ENCODE peak calls at places on chromosomes 3 and 15, in six cellular contexts. One of them, this sample, is unnamed.
A peak's percentile ranks its signal among the peaks of the same experiment; 100 is the strongest.

GRCh38 chr15:29012097-29012496 is 126.3 kb downstream of the APBA2 start:
- DNase-seq in HEK293T: no peak
- DNase-seq in NCI-H524 treated with DMSO at 0.1 percent for 48 hours: no peak
- DNase-seq in ELR: no peak
- DNase-seq in NCI-H1092 treated with DMSO at 0.1 percent for 48 hours: no peak
- DNase-seq in activated T-cell treated with anti-CD3 and anti-CD28 coated beads for 24 hours: no peak
- DNase-seq in this sample: no peak

GRCh38 chr15:94080416-94080815 is 150.9 kb upstream of the MCTP2 start:
- DNase-seq in NCI-H1092 treated with DMSO at 0.1 percent for 48 hours: no peak
- DNase-seq in activated T-cell treated with anti-CD3 and anti-CD28 coated beads for 24 hours: no peak
- DNase-seq in HEK293T: no peak
- DNase-seq in ELR: peak; percentile 14
- DNase-seq in NCI-H524 treated with DMSO at 0.1 percent for 48 hours: no peak
- DNase-seq in this sample: peak; percentile 43

GRCh38 chr3:149274220-149274619 is 52.6 kb upstream of the CP start:
- DNase-seq in ELR: no peak
- DNase-seq in NCI-H1092 treated with DMSO at 0.1 percent for 48 hours: no peak
- DNase-seq in NCI-H524 treated with DMSO at 0.1 percent for 48 hours: no peak
- DNase-seq in activated T-cell treated with anti-CD3 and anti-CD28 coated beads for 24 hours: no peak
- DNase-seq in HEK293T: no peak
- DNase-seq in this sample: no peak

GRCh38 chr3:69659180-69659915 is 79.9 kb upstream of the MITF start:
- DNase-seq in HEK293T: no peak
- DNase-seq in activated T-cell treated with anti-CD3 and anti-CD28 coated beads for 24 hours: no peak
- DNase-seq in ELR: no peak
- DNase-seq in NCI-H1092 treated with DMSO at 0.1 percent for 48 hours: no peak
- DNase-seq in NCI-H524 treated with DMSO at 0.1 percent for 48 hours: no peak
- DNase-seq in this sample: no peak

GRCh38 chr15:31215490-31216209 is 111.0 kb upstream of the KLF13 start:
- DNase-seq in NCI-H524 treated with DMSO at 0.1 percent for 48 hours: no peak
- DNase-seq in activated T-cell treated with anti-CD3 and anti-CD28 coated beads for 24 hours: peak; percentile 78
- DNase-seq in HEK293T: peak; percentile 73
- DNase-seq in NCI-H1092 treated with DMSO at 0.1 percent for 48 hours: peak; percentile 49
- DNase-seq in ELR: peak; percentile 66
- DNase-seq in this sample: peak; percentile 79

GRCh38 chr3:155970406-155970805 is 100.0 kb downstream of the GMPS start:
- DNase-seq in activated T-cell treated with anti-CD3 and anti-CD28 coated beads for 24 hours: no peak
- DNase-seq in NCI-H1092 treated with DMSO at 0.1 percent for 48 hours: no peak
- DNase-seq in ELR: no peak
- DNase-seq in NCI-H524 treated with DMSO at 0.1 percent for 48 hours: no peak
- DNase-seq in HEK293T: no peak
- DNase-seq in this sample: peak; percentile 35

GRCh38 chr3:181948286-181948685 is 236.6 kb downstream of the SOX2 start:
- DNase-seq in NCI-H1092 treated with DMSO at 0.1 percent for 48 hours: no peak
- DNase-seq in activated T-cell treated with anti-CD3 and anti-CD28 coated beads for 24 hours: no peak
- DNase-seq in ELR: no peak
- DNase-seq in HEK293T: no peak
- DNase-seq in NCI-H524 treated with DMSO at 0.1 percent for 48 hours: no peak
- DNase-seq in this sample: no peak

GRCh38 chr3:64533565-64534317 is 154.1 kb downstream of the ADAMTS9 start:
- DNase-seq in NCI-H1092 treated with DMSO at 0.1 percent for 48 hours: peak; percentile 75
- DNase-seq in NCI-H524 treated with DMSO at 0.1 percent for 48 hours: peak; percentile 16
- DNase-seq in HEK293T: peak; percentile 86
- DNase-seq in ELR: peak; percentile 80
- DNase-seq in activated T-cell treated with anti-CD3 and anti-CD28 coated beads for 24 hours: peak; percentile 16
- DNase-seq in this sample: peak; percentile 77

GRCh38 chr15:78204351-78205309 is 29.7 kb downstream of the ACSBG1 start:
- DNase-seq in NCI-H1092 treated with DMSO at 0.1 percent for 48 hours: no peak
- DNase-seq in HEK293T: no peak
- DNase-seq in ELR: no peak
- DNase-seq in NCI-H524 treated with DMSO at 0.1 percent for 48 hours: no peak
- DNase-seq in activated T-cell treated with anti-CD3 and anti-CD28 coated beads for 24 hours: no peak
- DNase-seq in this sample: peak; percentile 94

GRCh38 chr15:43777293-43777819 is 590 bp upstream of the ELL3 start:
- DNase-seq in NCI-H524 treated with DMSO at 0.1 percent for 48 hours: peak; percentile 41
- DNase-seq in activated T-cell treated with anti-CD3 and anti-CD28 coated beads for 24 hours: peak; percentile 82
- DNase-seq in HEK293T: peak; percentile 55
- DNase-seq in NCI-H1092 treated with DMSO at 0.1 percent for 48 hours: peak; percentile 87
- DNase-seq in ELR: peak; percentile 84
- DNase-seq in this sample: no peak

GRCh38 chr15:51499379-51499976 is 123.1 kb downstream of the DMXL2 start:
- DNase-seq in NCI-H1092 treated with DMSO at 0.1 percent for 48 hours: peak; percentile 3
- DNase-seq in activated T-cell treated with anti-CD3 and anti-CD28 coated beads for 24 hours: no peak
- DNase-seq in HEK293T: peak; percentile 26
- DNase-seq in NCI-H524 treated with DMSO at 0.1 percent for 48 hours: no peak
- DNase-seq in ELR: peak; percentile 62
- DNase-seq in this sample: no peak

GRCh38 chr15:32651229-32651837 is 9.8 kb downstream of the SCG5 start:
- DNase-seq in ELR: peak; percentile 77
- DNase-seq in HEK293T: peak; percentile 48
- DNase-seq in activated T-cell treated with anti-CD3 and anti-CD28 coated beads for 24 hours: peak; percentile 17
- DNase-seq in NCI-H1092 treated with DMSO at 0.1 percent for 48 hours: peak; percentile 36
- DNase-seq in NCI-H524 treated with DMSO at 0.1 percent for 48 hours: no peak
- DNase-seq in this sample: peak; percentile 88

GRCh38 chr15:82950295-82950694 is 2.2 kb downstream of the HOMER2 start:
- DNase-seq in NCI-H1092 treated with DMSO at 0.1 percent for 48 hours: no peak
- DNase-seq in HEK293T: no peak
- DNase-seq in ELR: no peak
- DNase-seq in activated T-cell treated with anti-CD3 and anti-CD28 coated beads for 24 hours: no peak
- DNase-seq in NCI-H524 treated with DMSO at 0.1 percent for 48 hours: no peak
- DNase-seq in this sample: no peak

GRCh38 chr3:54999159-54999558 is 71.3 kb upstream of the LRTM1 start:
- DNase-seq in HEK293T: peak; percentile 53
- DNase-seq in activated T-cell treated with anti-CD3 and anti-CD28 coated beads for 24 hours: no peak
- DNase-seq in NCI-H1092 treated with DMSO at 0.1 percent for 48 hours: no peak
- DNase-seq in ELR: peak; percentile 84
- DNase-seq in NCI-H524 treated with DMSO at 0.1 percent for 48 hours: no peak
- DNase-seq in this sample: peak; percentile 53

GRCh38 chr3:27721717-27722564 is at the start of gene EOMES:
- DNase-seq in ELR: peak; percentile 54
- DNase-seq in HEK293T: peak; percentile 69
- DNase-seq in NCI-H524 treated with DMSO at 0.1 percent for 48 hours: peak; percentile 58
- DNase-seq in NCI-H1092 treated with DMSO at 0.1 percent for 48 hours: peak; percentile 2
- DNase-seq in activated T-cell treated with anti-CD3 and anti-CD28 coated beads for 24 hours: peak; percentile 44
- DNase-seq in this sample: no peak

GRCh38 chr3:156840826-156841689 is 14.9 kb downstream of the LEKR1 start:
- DNase-seq in activated T-cell treated with anti-CD3 and anti-CD28 coated beads for 24 hours: no peak
- DNase-seq in HEK293T: no peak
- DNase-seq in ELR: no peak
- DNase-seq in NCI-H1092 treated with DMSO at 0.1 percent for 48 hours: no peak
- DNase-seq in NCI-H524 treated with DMSO at 0.1 percent for 48 hours: no peak
- DNase-seq in this sample: no peak

GRCh38 chr15:63598467-63599400 is 1.5 kb downstream of the FBXL22 start:
- DNase-seq in HEK293T: no peak
- DNase-seq in ELR: no peak
- DNase-seq in NCI-H524 treated with DMSO at 0.1 percent for 48 hours: no peak
- DNase-seq in NCI-H1092 treated with DMSO at 0.1 percent for 48 hours: no peak
- DNase-seq in activated T-cell treated with anti-CD3 and anti-CD28 coated beads for 24 hours: no peak
- DNase-seq in this sample: no peak

GRCh38 chr3:103085465-103085864 is 650.6 kb downstream of the ZPLD1 start:
- DNase-seq in NCI-H1092 treated with DMSO at 0.1 percent for 48 hours: no peak
- DNase-seq in ELR: no peak
- DNase-seq in HEK293T: no peak
- DNase-seq in NCI-H524 treated with DMSO at 0.1 percent for 48 hours: no peak
- DNase-seq in activated T-cell treated with anti-CD3 and anti-CD28 coated beads for 24 hours: no peak
- DNase-seq in this sample: no peak

GRCh38 chr15:69869881-69870465 is 227.7 kb downstream of the TLE3 start:
- DNase-seq in activated T-cell treated with anti-CD3 and anti-CD28 coated beads for 24 hours: no peak
- DNase-seq in HEK293T: no peak
- DNase-seq in NCI-H1092 treated with DMSO at 0.1 percent for 48 hours: no peak
- DNase-seq in NCI-H524 treated with DMSO at 0.1 percent for 48 hours: no peak
- DNase-seq in ELR: no peak
- DNase-seq in this sample: peak; percentile 86

GRCh38 chr3:170584585-170585007 is 1.3 kb downstream of the SLC7A14 start:
- DNase-seq in HEK293T: peak; percentile 78
- DNase-seq in NCI-H1092 treated with DMSO at 0.1 percent for 48 hours: no peak
- DNase-seq in activated T-cell treated with anti-CD3 and anti-CD28 coated beads for 24 hours: peak; percentile 8
- DNase-seq in ELR: peak; percentile 79
- DNase-seq in NCI-H524 treated with DMSO at 0.1 percent for 48 hours: no peak
- DNase-seq in this sample: peak; percentile 51

GRCh38 chr3:129690406-129690805 is 83.9 kb upstream of the PLXND1 start:
- DNase-seq in activated T-cell treated with anti-CD3 and anti-CD28 coated beads for 24 hours: peak; percentile 7
- DNase-seq in ELR: peak; percentile 79
- DNase-seq in NCI-H524 treated with DMSO at 0.1 percent for 48 hours: peak; percentile 99
- DNase-seq in NCI-H1092 treated with DMSO at 0.1 percent for 48 hours: peak; percentile 57
- DNase-seq in HEK293T: peak; percentile 61
- DNase-seq in this sample: peak; percentile 67

GRCh38 chr15:90918835-90919234 is 13.5 kb downstream of the HDDC3 start:
- DNase-seq in NCI-H524 treated with DMSO at 0.1 percent for 48 hours: no peak
- DNase-seq in activated T-cell treated with anti-CD3 and anti-CD28 coated beads for 24 hours: no peak
- DNase-seq in ELR: no peak
- DNase-seq in NCI-H1092 treated with DMSO at 0.1 percent for 48 hours: no peak
- DNase-seq in HEK293T: no peak
- DNase-seq in this sample: no peak

GRCh38 chr3:37986479-37987314 is 3.9 kb upstream of the VILL start:
- DNase-seq in activated T-cell treated with anti-CD3 and anti-CD28 coated beads for 24 hours: no peak
- DNase-seq in HEK293T: no peak
- DNase-seq in NCI-H524 treated with DMSO at 0.1 percent for 48 hours: no peak
- DNase-seq in ELR: no peak
- DNase-seq in NCI-H1092 treated with DMSO at 0.1 percent for 48 hours: no peak
- DNase-seq in this sample: no peak

GRCh38 chr15:57559875-57560274 is 31.8 kb upstream of the MYZAP start:
- DNase-seq in HEK293T: peak; percentile 61
- DNase-seq in NCI-H1092 treated with DMSO at 0.1 percent for 48 hours: no peak
- DNase-seq in NCI-H524 treated with DMSO at 0.1 percent for 48 hours: no peak
- DNase-seq in activated T-cell treated with anti-CD3 and anti-CD28 coated beads for 24 hours: peak; percentile 66
- DNase-seq in ELR: peak; percentile 69
- DNase-seq in this sample: peak; percentile 87

GRCh38 chr3:127959873-127960272 is 44.8 kb downstream of the KBTBD12 start:
- DNase-seq in activated T-cell treated with anti-CD3 and anti-CD28 coated beads for 24 hours: no peak
- DNase-seq in NCI-H1092 treated with DMSO at 0.1 percent for 48 hours: peak; percentile 34
- DNase-seq in HEK293T: peak; percentile 56
- DNase-seq in ELR: peak; percentile 49
- DNase-seq in NCI-H524 treated with DMSO at 0.1 percent for 48 hours: peak; percentile 93
- DNase-seq in this sample: peak; percentile 36

GRCh38 chr15:39429898-39430357 is 151.0 kb upstream of the THBS1 start:
- DNase-seq in HEK293T: no peak
- DNase-seq in NCI-H524 treated with DMSO at 0.1 percent for 48 hours: no peak
- DNase-seq in ELR: peak; percentile 74
- DNase-seq in NCI-H1092 treated with DMSO at 0.1 percent for 48 hours: no peak
- DNase-seq in activated T-cell treated with anti-CD3 and anti-CD28 coated beads for 24 hours: no peak
- DNase-seq in this sample: no peak

This sample was measured in SJCRH30.